ENCODE peak calls at places on chromosomes 7 and 10, in five cellular contexts. C is H1, A is neuronal stem cell, I is H9, O is trophoblast cell. E is an unnamed sample.

GRCh38 chr10:89591111-89591795 is 53.8 kb downstream of the PANK1 start:
- DNase-seq in C (no peak), A (no peak), I (no peak), O (no peak), E (peak)

GRCh38 chr10:133422821-133423771 is 1.3 kb downstream of the SPRN start:
- DNase-seq in C (no peak), A (no peak), I (peak), O (no peak), E (no peak)

GRCh38 chr7:108669958-108670357 is 100.3 kb downstream of the DNAJB9 start:
- DNase-seq in C (no peak), A (no peak), I (no peak), O (no peak), E (no peak)

GRCh38 chr10:13774303-13774893 is 187.6 kb downstream of the PRPF18 start:
- DNase-seq in C (no peak), A (no peak), I (no peak), O (no peak), E (no peak)

GRCh38 chr10:13559124-13559700 is 27.6 kb upstream of the PRPF18 start:
- DNase-seq in C (no peak), A (no peak), I (no peak), O (no peak), E (no peak)

GRCh38 chr10:124299726-124300125 is 119.0 kb downstream of the OAT start:
- DNase-seq in C (no peak), A (no peak), I (no peak), O (no peak), E (no peak)

GRCh38 chr10:52566471-52567246 is 205.9 kb downstream of the MBL2 start:
- DNase-seq in C (no peak), A (peak), I (no peak), O (no peak), E (peak)

GRCh38 chr10:82377608-82378007 is 502.6 kb downstream of the NRG3 start:
- DNase-seq in C (no peak), A (peak), I (no peak), O (no peak), E (peak)

GRCh38 chr10:84126785-84127167 is 12.5 kb upstream of the GHITM start:
- DNase-seq in C (no peak), A (no peak), I (no peak), O (no peak), E (no peak)

GRCh38 chr7:47602272-47603004 is 20.5 kb upstream of the TNS3 start:
- DNase-seq in C (no peak), A (no peak), I (no peak), O (no peak), E (peak)

GRCh38 chr10:13335881-13336280 is 12.2 kb downstream of the SEPHS1 start:
- DNase-seq in C (no peak), A (no peak), I (no peak), O (no peak), E (no peak)

GRCh38 chr10:11689945-11690736 is 52.0 kb upstream of the ECHDC3 start:
- DNase-seq in C (no peak), A (no peak), I (no peak), O (peak), E (no peak)

DNA sequence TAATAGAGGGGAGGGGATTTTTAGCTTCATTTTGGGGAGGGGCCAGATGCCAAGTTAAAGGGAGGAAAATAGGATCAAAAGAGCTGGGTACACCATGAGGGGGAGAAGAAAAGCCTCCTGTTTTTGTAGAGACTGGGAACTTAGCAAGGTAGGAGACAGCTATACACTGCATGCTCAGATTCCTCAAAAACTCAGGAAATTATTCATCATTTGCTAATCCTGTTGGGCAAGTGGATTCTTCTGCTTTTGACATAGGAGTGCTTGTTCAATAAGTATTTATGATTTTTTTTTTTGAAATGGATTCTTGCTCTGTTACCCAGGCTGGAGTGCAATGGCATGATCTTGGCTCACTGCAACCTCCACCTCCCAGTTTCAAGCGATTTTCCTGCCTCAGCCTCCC is 73.4 kb downstream of the LYZL2 start:
- DNase-seq in C (no peak), A (no peak), I (no peak), O (no peak), E (no peak)
- H2BK12ac ChIP-seq in C (no peak), A (no peak), I (no peak), O (no peak), E (no peak)

GRCh38 chr10:30834636-30835035 is 197.0 kb downstream of the ZNF438 start:
- DNase-seq in C (no peak), A (peak), I (no peak), O (no peak), E (no peak)
- H2BK12ac ChIP-seq in C (no peak), A (no peak), I (no peak), O (no peak), E (no peak)

GRCh38 chr10:93199221-93199681 is 125.6 kb downstream of the CYP26A1 start:
- DNase-seq in C (no peak), A (no peak), I (no peak), O (no peak), E (peak)
- H2BK12ac ChIP-seq in C (no peak), A (no peak), I (no peak), O (no peak), E (no peak)

GRCh38 chr7:98191668-98192431 is 19.4 kb upstream of the BHLHA15 start:
- DNase-seq in C (no peak), A (no peak), I (no peak), O (no peak), E (no peak)

GRCh38 chr7:98193474-98194180 is 17.6 kb upstream of the BHLHA15 start:
- DNase-seq in C (no peak), A (no peak), I (no peak), O (no peak), E (no peak)

GRCh38 chr7:98194672-98195457 is 16.4 kb upstream of the BHLHA15 start:
- DNase-seq in C (no peak), A (no peak), I (no peak), O (no peak), E (no peak)

GRCh38 chr7:98192781-98193457 is 18.3 kb upstream of the BHLHA15 start:
- DNase-seq in C (no peak), A (no peak), I (no peak), O (no peak), E (no peak)

GRCh38 chr7:98194186-98194585 is 17.1 kb upstream of the BHLHA15 start:
- DNase-seq in C (no peak), A (no peak), I (no peak), O (no peak), E (no peak)
- H2BK12ac ChIP-seq in C (no peak), A (no peak), I (no peak), O (no peak), E (no peak)